ENCODE peak calls at places on chromosomes 16 and 17, in seven cellular contexts. G is A549, A is H1, S is GM12878, T is HCT116, C is HepG2, U is K562. V is an unnamed sample.

GRCh38 chr17:59572301-59572924 is 7.0 kb downstream of the DHX40 start:
- DNase-seq in G (no peak), A (no peak), S (no peak), T (no peak), C (no peak), U (no peak), V (peak)

GRCh38 chr16:10980811-10981210 is 36.4 kb downstream of the CLEC16A start:
- DNase-seq in G (no peak), A (no peak), S (no peak), T (no peak), C (no peak), U (no peak), V (no peak)

GRCh38 chr16:75096730-75097129 is 19.9 kb downstream of the LDHD start:
- DNase-seq in G (no peak), A (peak), S (no peak), T (peak), C (no peak), U (no peak), V (no peak)

GRCh38 chr17:73657473-73658116 is 13.3 kb upstream of the SDK2 start:
- DNase-seq in G (peak), A (no peak), S (no peak), T (peak), C (peak), U (peak), V (no peak)

GRCh38 chr17:2904135-2904534 is 107.9 kb downstream of the RAP1GAP2 start:
- DNase-seq in G (no peak), A (no peak), S (no peak), T (no peak), C (no peak), U (no peak), V (peak)

GRCh38 chr17:77445030-77445907 is 304.5 kb downstream of the SEC14L1 start:
- DNase-seq in G (no peak), A (no peak), S (peak), T (no peak), C (no peak), U (no peak), V (peak)

GRCh38 chr17:79174905-79175856 is 100.6 kb downstream of the ENGASE start:
- DNase-seq in G (peak), A (no peak), S (no peak), T (no peak), C (no peak), U (no peak), V (no peak)

GRCh38 chr17:27386206-27387075 is 69.8 kb upstream of the KSR1 start:
- DNase-seq in G (no peak), A (no peak), S (no peak), T (no peak), C (no peak), U (no peak), V (no peak)

GRCh38 chr16:89360760-89361435 is 129.5 kb downstream of the ANKRD11 start:
- DNase-seq in G (no peak), A (no peak), S (peak), T (no peak), C (no peak), U (no peak), V (no peak)

GRCh38 chr16:65489531-65490023 is 367.7 kb upstream of the CDH11 start:
- DNase-seq in G (no peak), A (no peak), S (no peak), T (no peak), C (no peak), U (no peak), V (no peak)

GRCh38 chr16:13594798-13595197 is 325.2 kb upstream of the ERCC4 start:
- DNase-seq in G (no peak), A (peak), S (no peak), T (no peak), C (no peak), U (no peak), V (no peak)

GRCh38 chr17:41615454-41615853 is 2.9 kb upstream of the KRT16 start:
- DNase-seq in G (peak), A (peak), S (no peak), T (peak), C (no peak), U (no peak), V (no peak)

GRCh38 chr17:67245073-67245693 is at the start of gene HELZ:
- DNase-seq in G (peak), A (no peak), S (peak), T (peak), C (peak), U (peak), V (peak)
- TF ChIP-seq CEBPB in G (no peak), A (no peak), S (no peak), T (no peak), C (no peak), U (no peak), V (no peak)

GRCh38 chr16:30660424-30661251 is 2.4 kb downstream of the FBRS start:
- DNase-seq in G (no peak), A (no peak), S (no peak), T (no peak), C (no peak), U (no peak), V (peak)

GRCh38 chr16:30659507-30660423 is 1.5 kb downstream of the FBRS start:
- DNase-seq in G (no peak), A (no peak), S (no peak), T (no peak), C (no peak), U (no peak), V (no peak)

GRCh38 chr16:30657866-30658730 is at the start of gene FBRS:
- DNase-seq in G (peak), A (peak), S (peak), T (peak), C (peak), U (peak), V (peak)

GRCh38 chr16:30656974-30657865 is 1.0 kb upstream of the FBRS start:
- DNase-seq in G (no peak), A (no peak), S (no peak), T (no peak), C (no peak), U (peak), V (no peak)

GRCh38 chr16:30658731-30659506 is 688 bp downstream of the FBRS start:
- DNase-seq in G (peak), A (peak), S (peak), T (peak), C (peak), U (no peak), V (peak)
- TF ChIP-seq CEBPB in G (no peak), A (no peak), S (no peak), T (no peak), C (no peak), U (no peak), V (no peak)

DNA sequence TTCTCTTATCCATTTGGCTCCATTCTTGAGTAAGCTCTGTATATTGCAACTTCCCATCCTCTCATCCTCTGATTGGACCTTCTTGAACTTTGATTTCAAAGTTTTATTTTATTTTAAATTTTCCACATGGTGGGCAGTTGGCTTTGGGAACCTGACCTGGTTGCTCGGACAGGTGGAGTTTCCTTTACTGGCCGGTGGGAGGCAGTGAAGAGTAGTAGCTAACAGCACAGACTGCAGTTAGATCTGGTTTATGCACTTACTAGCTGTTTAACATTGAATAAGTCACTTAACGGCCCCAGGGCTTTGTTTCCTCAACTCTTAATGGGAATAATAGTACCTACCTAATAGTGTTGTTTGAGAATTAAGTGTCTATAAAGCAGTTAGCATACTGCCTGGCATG is 92.8 kb downstream of the GPR139 start:
- DNase-seq in G (peak), A (no peak), S (no peak), T (peak), C (peak), U (peak), V (peak)
- TF ChIP-seq CEBPB in G (no peak), A (no peak), S (no peak), T (no peak), C (no peak), U (no peak), V (no peak)

GRCh38 chr16:4726616-4727015 is 7.5 kb downstream of the ANKS3 start:
- DNase-seq in G (no peak), A (no peak), S (no peak), T (no peak), C (no peak), U (no peak), V (no peak)
- TF ChIP-seq CEBPB in G (no peak), A (no peak), S (no peak), T (no peak), C (no peak), U (no peak), V (no peak)

DNA sequence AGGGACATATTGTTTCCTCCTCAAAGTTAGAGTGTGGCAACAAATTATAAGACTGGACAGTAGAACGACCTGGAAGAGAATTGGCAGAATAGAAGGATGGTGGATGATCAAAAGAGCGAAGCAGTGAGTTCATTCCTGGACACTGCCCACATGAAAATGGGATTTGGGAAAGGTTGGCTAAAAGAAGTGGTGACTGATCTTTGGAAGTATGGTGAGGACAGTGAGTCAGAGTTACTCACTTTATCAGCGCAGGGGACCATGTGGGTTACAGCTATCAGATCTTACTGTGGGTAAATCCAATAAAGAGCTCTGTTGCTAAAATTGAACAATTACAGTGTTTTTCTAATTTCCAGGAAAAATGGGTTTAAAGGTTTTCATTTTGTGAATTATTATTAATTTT is 2.7 kb upstream of the TANC2 start:
- DNase-seq in G (peak), A (no peak), S (no peak), T (peak), C (no peak), U (peak), V (peak)
- TF ChIP-seq CEBPB in G (no peak), A (no peak), S (no peak), T (peak), C (no peak), U (no peak), V (peak)

GRCh38 chr16:29911676-29912010 is 11.4 kb downstream of the ASPHD1 start:
- DNase-seq in G (no peak), A (no peak), S (no peak), T (no peak), C (no peak), U (no peak), V (no peak)
- TF ChIP-seq CEBPB in G (no peak), A (no peak), S (no peak), T (no peak), C (no peak), U (no peak), V (no peak)